ENCODE peak calls at places on chromosomes 16 and 17, in six cellular contexts. M, P, Z, T, U and N are unnamed samples.

GRCh38 chr16:81748476-81749198 is 30.5 kb upstream of the PLCG2 start:
- ATAC-seq in M (no peak), P (no peak), Z (peak; percentile 47), T (no peak), U (no peak), N (no peak)

GRCh38 chr17:418421-418751 is 65.8 kb upstream of the RPH3AL start:
- ATAC-seq in M (no peak), P (peak; percentile 80), Z (peak; percentile 68), T (no peak), U (no peak), N (no peak)

GRCh38 chr16:14486520-14487303 is 143.3 kb downstream of the PARN start:
- ATAC-seq in M (peak; percentile 89), P (no peak), Z (no peak), T (peak; percentile 96), U (peak; percentile 92), N (peak; percentile 93)

GRCh38 chr16:3295783-3296182 is 9.4 kb downstream of the TIGD7 start:
- ATAC-seq in M (no peak), P (no peak), Z (no peak), T (no peak), U (no peak), N (no peak)

GRCh38 chr16:11136600-11136999 is 119.4 kb downstream of the SOCS1 start:
- ATAC-seq in M (peak; percentile 30), P (no peak), Z (no peak), T (peak; percentile 39), U (no peak), N (no peak)

GRCh38 chr17:79819534-79820276 is 19.5 kb downstream of the CBX4 start:
- ATAC-seq in M (no peak), P (no peak), Z (no peak), T (no peak), U (no peak), N (no peak)

GRCh38 chr16:27470567-27471431 is 68.8 kb downstream of the IL21R start:
- ATAC-seq in M (peak; percentile 36), P (no peak), Z (no peak), T (peak; percentile 76), U (no peak), N (peak; percentile 64)

GRCh38 chr17:43372273-43372911 is 26.4 kb upstream of the ARL4D start:
- ATAC-seq in M (no peak), P (no peak), Z (no peak), T (no peak), U (no peak), N (no peak)